ENCODE peak calls at places on chromosomes 6 and 20, in six cellular contexts. Q is A549, D is K562, C is SK-N-SH, W is GM12878, Y is stomach. T is an unnamed sample.

GRCh38 chr20:23047001-23047737 is 2.3 kb downstream of the THBD start:
- DNase-seq in Q (no peak), D (no peak), C (no peak), W (no peak), Y (no peak), T (no peak)

GRCh38 chr20:59775221-59776055 is 158.0 kb downstream of the SYCP2 start:
- DNase-seq in Q (no peak), D (no peak), C (peak), W (no peak), Y (peak), T (no peak)

GRCh38 chr6:168282985-168283685 is 36.4 kb downstream of the DACT2 start:
- DNase-seq in Q (no peak), D (no peak), C (no peak), W (no peak), Y (no peak), T (no peak)

GRCh38 chr6:109927052-109927451 is 51.1 kb upstream of the GPR6 start:
- DNase-seq in Q (no peak), D (no peak), C (no peak), W (no peak), Y (no peak), T (no peak)

GRCh38 chr20:23257848-23258746 is 92.5 kb upstream of the NXT1 start:
- DNase-seq in Q (no peak), D (no peak), C (peak), W (no peak), Y (no peak), T (no peak)

GRCh38 chr20:43385914-43386313 is 71.8 kb upstream of the SRSF6 start:
- DNase-seq in Q (no peak), D (no peak), C (no peak), W (no peak), Y (no peak), T (no peak)

GRCh38 chr20:875115-875514 is 41.0 kb downstream of the ANGPT4 start:
- DNase-seq in Q (no peak), D (no peak), C (no peak), W (no peak), Y (no peak), T (no peak)

GRCh38 chr20:41618807-41619294 is 674 bp upstream of the CHD6 start:
- DNase-seq in Q (no peak), D (no peak), C (no peak), W (no peak), Y (peak), T (no peak)

GRCh38 chr20:40472905-40473304 is 216.1 kb downstream of the MAFB start:
- DNase-seq in Q (no peak), D (no peak), C (no peak), W (no peak), Y (no peak), T (no peak)

GRCh38 chr6:12232339-12232738 is 57.8 kb upstream of the EDN1 start:
- DNase-seq in Q (no peak), D (no peak), C (no peak), W (peak), Y (no peak), T (no peak)

GRCh38 chr6:56802570-56802969 is 152.3 kb upstream of the BEND6 start:
- DNase-seq in Q (no peak), D (no peak), C (no peak), W (no peak), Y (no peak), T (no peak)

GRCh38 chr6:161094904-161095440 is 103.4 kb downstream of the MAP3K4 start:
- DNase-seq in Q (no peak), D (peak), C (no peak), W (no peak), Y (no peak), T (no peak)

GRCh38 chr20:6828794-6829423 is 61.4 kb downstream of the BMP2 start:
- DNase-seq in Q (peak), D (peak), C (peak), W (peak), Y (peak), T (peak)

GRCh38 chr20:63225082-63225454 is 9.1 kb upstream of the YTHDF1 start:
- DNase-seq in Q (no peak), D (no peak), C (no peak), W (no peak), Y (no peak), T (no peak)

GRCh38 chr6:140156131-140156530 is 781.7 kb upstream of the CITED2 start:
- DNase-seq in Q (no peak), D (no peak), C (no peak), W (no peak), Y (no peak), T (no peak)

GRCh38 chr20:50144362-50144761 is 9.2 kb downstream of the PEDS1 start:
- DNase-seq in Q (peak), D (no peak), C (no peak), W (no peak), Y (peak), T (no peak)

GRCh38 chr20:38659613-38659880 is 57.9 kb downstream of the ARHGAP40 start:
- DNase-seq in Q (no peak), D (no peak), C (no peak), W (no peak), Y (no peak), T (no peak)

GRCh38 chr6:111092006-111092405 is 4.7 kb downstream of the SLC16A10 start:
- DNase-seq in Q (no peak), D (no peak), C (no peak), W (no peak), Y (no peak), T (no peak)

GRCh38 chr20:19181552-19181951 is 30.9 kb upstream of the SLC24A3 start:
- DNase-seq in Q (no peak), D (no peak), C (no peak), W (peak), Y (no peak), T (no peak)

GRCh38 chr6:170111141-170111664 is 179.7 kb downstream of the DLL1 start:
- DNase-seq in Q (no peak), D (no peak), C (no peak), W (no peak), Y (no peak), T (peak)

GRCh38 chr20:41336711-41337492 is 3.7 kb upstream of the LPIN3 start:
- DNase-seq in Q (no peak), D (no peak), C (no peak), W (no peak), Y (no peak), T (no peak)

GRCh38 chr20:5550738-5551529 is 199.3 kb upstream of the SHLD1 start:
- DNase-seq in Q (no peak), D (no peak), C (peak), W (no peak), Y (no peak), T (no peak)

GRCh38 chr6:161829186-161829794 is 555.4 kb upstream of the AGPAT4 start:
- DNase-seq in Q (no peak), D (no peak), C (no peak), W (no peak), Y (no peak), T (no peak)

GRCh38 chr6:111559193-111560097 is 46.2 kb downstream of the TRAF3IP2 start:
- DNase-seq in Q (no peak), D (no peak), C (no peak), W (no peak), Y (no peak), T (no peak)

GRCh38 chr6:41548098-41548840 is 2.1 kb downstream of the FOXP4 start:
- DNase-seq in Q (no peak), D (no peak), C (no peak), W (no peak), Y (no peak), T (no peak)

GRCh38 chr6:97674802-97675201 is 391.8 kb upstream of the MMS22L start:
- DNase-seq in Q (no peak), D (no peak), C (no peak), W (no peak), Y (no peak), T (no peak)

GRCh38 chr20:50070361-50070760 is 42.6 kb downstream of the UBE2V1 start:
- DNase-seq in Q (no peak), D (no peak), C (no peak), W (no peak), Y (no peak), T (peak)

GRCh38 chr20:4130404-4131189 is 115.2 kb upstream of the RNF24 start:
- DNase-seq in Q (peak), D (no peak), C (no peak), W (no peak), Y (no peak), T (no peak)

GRCh38 chr6:106444777-106445507 is 84.4 kb downstream of the CRYBG1 start:
- DNase-seq in Q (peak), D (peak), C (peak), W (peak), Y (no peak), T (no peak)

GRCh38 chr6:32967151-32968091 is 973 bp upstream of the BRD2 start:
- DNase-seq in Q (no peak), D (peak), C (peak), W (no peak), Y (no peak), T (no peak)

GRCh38 chr20:20926222-20926905 is 179.8 kb downstream of the LINC00237 start:
- DNase-seq in Q (no peak), D (no peak), C (no peak), W (no peak), Y (no peak), T (no peak)

GRCh38 chr6:130517444-130517931 is 151.7 kb downstream of the TMEM200A start:
- DNase-seq in Q (no peak), D (no peak), C (no peak), W (peak), Y (no peak), T (no peak)
- H3K27ac ChIP-seq in Q (no peak), D (no peak), C (peak), W (no peak), Y (no peak), T (no peak)

GRCh38 chr6:158649289-158650143 is at the start of gene SYTL3:
- DNase-seq in Q (no peak), D (no peak), C (no peak), W (peak), Y (peak), T (peak)
- TF ChIP-seq EP300 in Q (no peak), D (no peak), C (no peak), W (peak), Y (no peak), T (no peak)

GRCh38 chr6:5837323-5837722 is 169.4 kb downstream of the NRN1 start:
- DNase-seq in Q (no peak), D (no peak), C (no peak), W (no peak), Y (no peak), T (no peak)
- TF ChIP-seq CTCF in Q (no peak), D (no peak), C (no peak), W (no peak), Y (no peak), T (no peak)

GRCh38 chr6:159065751-159066329 is 21.0 kb upstream of the TAGAP start:
- DNase-seq in Q (no peak), D (no peak), C (no peak), W (no peak), Y (no peak), T (no peak)
- H3K27ac ChIP-seq in Q (no peak), D (no peak), C (no peak), W (no peak), Y (no peak), T (no peak)

T was measured in ovary.